ENCODE peak calls at places on chromosomes 4 and X, in six cellular contexts. Z is uterus, U is WERI-Rb-1, I is colonic mucosa, K is A673, M is PC-9. X is an unnamed sample.

GRCh38 chr4:59571805-59572430 is 1628.2 kb upstream of the ADGRL3 start:
- DNase-seq in M (no peak), I (no peak), K (no peak), U (no peak), Z (no peak), X (no peak)

GRCh38 chrX:150200820-150201287 is 162.3 kb upstream of the MAMLD1 start:
- DNase-seq in Z (peak; percentile 65), U (no peak), M (peak; percentile 98), I (no peak), K (peak; percentile 92), X (peak; percentile 95)

GRCh38 chr4:5798447-5798846 is 87.4 kb downstream of the EVC start:
- DNase-seq in M (no peak), U (no peak), I (no peak), K (no peak), Z (no peak), X (no peak)

GRCh38 chr4:100935090-100935489 is 412.2 kb downstream of the PPP3CA start:
- DNase-seq in Z (no peak), K (peak; percentile 50), U (no peak), M (no peak), I (no peak), X (no peak)

GRCh38 chrX:32599156-32599555 is 612.2 kb downstream of the DMD start:
- DNase-seq in K (no peak), I (no peak), Z (no peak), M (no peak), U (no peak), X (no peak)

GRCh38 chr4:76001760-76002159 is 5.5 kb downstream of the CXCL9 start:
- DNase-seq in K (no peak), M (no peak), I (no peak), Z (no peak), U (no peak), X (no peak)

GRCh38 chrX:153908219-153908875 is 3.9 kb downstream of the AVPR2 start:
- DNase-seq in Z (no peak), K (no peak), U (no peak), M (no peak), I (no peak), X (no peak)

GRCh38 chr4:26325191-26325590 is 4.4 kb downstream of the RBPJ start:
- DNase-seq in I (no peak), U (peak; percentile 36), Z (no peak), K (peak; percentile 59), M (no peak), X (no peak)

GRCh38 chr4:109574443-109574850 is 14.4 kb downstream of the MCUB start:
- DNase-seq in I (peak; percentile 28), K (peak; percentile 57), U (no peak), Z (no peak), M (peak; percentile 38), X (no peak)

GRCh38 chrX:119391279-119391678 is 7.9 kb upstream of the SLC25A43 start:
- DNase-seq in I (peak; percentile 61), U (peak; percentile 9), Z (no peak), K (peak; percentile 12), M (no peak), X (no peak)

GRCh38 chr4:166594326-166594946 is 639.9 kb downstream of the SPOCK3 start:
- DNase-seq in M (no peak), U (peak; percentile 70), Z (no peak), K (peak; percentile 35), I (peak; percentile 31), X (peak; percentile 10)

GRCh38 chrX:68941385-68941952 is 112.6 kb downstream of the EFNB1 start:
- DNase-seq in K (no peak), I (peak; percentile 19), Z (no peak), U (no peak), M (no peak), X (no peak)

GRCh38 chr4:39544580-39545315 is 17.5 kb upstream of the UGDH start:
- DNase-seq in I (no peak), U (no peak), K (no peak), Z (no peak), M (peak; percentile 79), X (no peak)

GRCh38 chr4:6504900-6505496 is 32.6 kb upstream of the PPP2R2C start:
- DNase-seq in Z (no peak), K (no peak), M (no peak), U (no peak), I (no peak), X (no peak)

GRCh38 chrX:154490021-154490413 is 412 bp downstream of the SLC10A3 start:
- DNase-seq in U (no peak), K (no peak), I (peak; percentile 36), Z (peak; percentile 72), M (no peak), X (no peak)

GRCh38 chr4:3481783-3482397 is 18.8 kb downstream of the DOK7 start:
- DNase-seq in U (no peak), I (peak; percentile 63), K (no peak), Z (no peak), M (no peak), X (no peak)

GRCh38 chrX:72001471-72001870 is 90.8 kb downstream of the NHSL2 start:
- DNase-seq in K (no peak), Z (no peak), M (no peak), U (no peak), I (no peak), X (no peak)

GRCh38 chr4:31375936-31376335 is 655.8 kb downstream of the PCDH7 start:
- DNase-seq in K (no peak), U (no peak), M (no peak), I (no peak), Z (no peak), X (no peak)

GRCh38 chr4:159278399-159278798 is 175.5 kb downstream of the RAPGEF2 start:
- DNase-seq in Z (no peak), I (no peak), U (no peak), M (no peak), K (no peak), X (no peak)

GRCh38 chrX:122440832-122441231 is 743.2 kb upstream of the GRIA3 start:
- DNase-seq in Z (no peak), M (no peak), K (no peak), U (no peak), I (no peak), X (no peak)

GRCh38 chrX:122439836-122440235 is 744.2 kb upstream of the GRIA3 start:
- DNase-seq in K (no peak), I (no peak), Z (no peak), M (no peak), U (no peak), X (no peak)

DNA sequence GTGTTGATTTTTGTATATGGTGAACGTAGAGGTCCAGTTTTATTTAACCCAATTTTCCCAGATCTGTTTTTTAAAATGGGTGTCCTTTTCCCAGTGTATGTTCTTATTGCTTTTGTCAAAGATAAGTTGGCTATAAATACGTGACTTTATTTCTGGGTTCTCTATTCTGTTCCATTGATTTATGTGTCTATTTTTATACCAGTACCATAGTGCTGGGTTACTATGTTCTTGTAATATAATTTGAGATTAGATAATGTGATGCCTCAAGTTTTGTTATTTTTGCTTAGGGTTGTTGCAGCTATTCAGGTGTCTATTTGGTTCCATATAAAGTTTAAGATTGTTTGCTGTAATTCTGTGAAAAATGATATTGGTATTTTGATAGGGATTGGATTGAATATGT is 749.1 kb upstream of the GRIA3 start:
- DNase-seq in M (no peak), K (no peak), U (no peak), Z (no peak), I (no peak), X (no peak)
- H3K27me3 ChIP-seq in M (no peaks in the 10 kb centered on the region), K (no peaks in the 10 kb centered on the region), U (peaks cover 6% of the 10 kb centered on the region), Z (no peaks in the 10 kb centered on the region), I (no peaks in the 10 kb centered on the region), X (no peaks in the 10 kb centered on the region)

DNA sequence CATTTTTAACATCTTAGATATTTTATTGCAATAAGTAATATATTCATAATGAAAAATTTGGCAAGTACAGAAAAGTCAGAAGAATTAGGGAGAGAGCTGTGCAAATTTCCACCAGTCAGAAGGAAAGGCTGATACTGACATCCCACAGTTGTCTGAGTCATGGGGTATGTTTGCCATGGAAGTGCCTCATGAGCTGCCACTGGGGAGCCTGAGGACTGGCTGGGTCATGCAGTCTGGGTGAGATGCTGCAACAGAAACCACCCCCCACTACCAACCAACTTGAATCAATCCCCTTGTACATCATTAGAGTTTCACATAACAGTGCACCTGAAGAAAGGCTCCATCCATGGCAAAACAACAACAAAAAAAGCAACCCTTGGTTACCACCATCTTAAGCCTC is 45.2 kb upstream of the ENPP6 start:
- DNase-seq in I (peak; percentile 4), U (no peak), K (no peak), M (no peak), Z (no peak), X (no peak)
- H3K4me3 ChIP-seq in I (no peak overlapping the region), U (no peak overlapping the region), K (no peak overlapping the region), M (no peak overlapping the region), Z (no peak overlapping the region), X (no peak overlapping the region)

DNA sequence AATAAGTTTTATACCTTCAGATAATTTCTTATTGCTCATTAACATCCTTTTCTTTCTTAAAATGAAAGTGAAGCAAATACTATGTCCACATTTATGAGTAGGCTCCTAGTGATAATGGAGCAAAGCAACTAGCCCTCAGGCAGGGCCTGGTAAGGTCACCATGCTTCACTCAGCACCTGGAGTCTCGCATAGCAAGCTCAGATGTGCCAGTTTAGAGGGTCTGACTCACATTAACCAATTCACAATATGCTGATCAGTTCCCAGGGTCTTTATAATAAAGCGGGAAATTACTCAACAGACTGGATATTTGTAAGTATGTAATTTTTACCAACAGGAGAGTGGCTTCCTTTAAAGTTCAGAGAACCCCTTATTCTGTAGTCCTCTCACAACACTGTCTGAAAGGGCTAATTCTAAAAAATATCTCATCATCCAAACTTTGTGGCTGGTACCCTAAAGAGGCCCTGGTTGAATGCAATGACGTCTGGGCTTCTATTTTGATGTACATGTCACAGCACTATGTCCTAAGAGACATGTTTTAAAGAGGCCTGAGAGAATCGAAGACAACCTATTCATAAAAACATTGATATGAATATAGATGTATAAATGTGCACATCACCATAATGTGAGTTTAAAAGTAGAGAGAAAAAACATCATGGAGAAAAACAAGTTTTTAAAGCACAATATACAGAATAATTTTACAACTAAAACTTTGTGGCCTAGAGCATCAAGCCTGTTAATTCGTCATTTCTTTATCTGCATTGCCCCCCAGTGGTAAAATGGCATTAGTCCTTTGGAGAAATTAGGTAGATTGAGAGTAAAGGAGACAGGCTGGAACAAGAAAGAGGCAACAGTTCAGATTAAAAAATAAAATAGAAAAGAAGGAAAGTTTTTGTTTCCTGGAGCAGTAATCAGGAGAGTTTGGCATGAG is 44.3 kb downstream of the IL21 start:
- DNase-seq in U (no peak), I (no peak), K (peak; percentile 69), Z (no peak), M (no peak), X (no peak)
- TF ChIP-seq CTCF in U (peak; percentile 36), I (peak; percentile 29), K (peak; percentile 63), Z (peak; percentile 23), M (peak; percentile 79), X (peak; percentile 56)

DNA sequence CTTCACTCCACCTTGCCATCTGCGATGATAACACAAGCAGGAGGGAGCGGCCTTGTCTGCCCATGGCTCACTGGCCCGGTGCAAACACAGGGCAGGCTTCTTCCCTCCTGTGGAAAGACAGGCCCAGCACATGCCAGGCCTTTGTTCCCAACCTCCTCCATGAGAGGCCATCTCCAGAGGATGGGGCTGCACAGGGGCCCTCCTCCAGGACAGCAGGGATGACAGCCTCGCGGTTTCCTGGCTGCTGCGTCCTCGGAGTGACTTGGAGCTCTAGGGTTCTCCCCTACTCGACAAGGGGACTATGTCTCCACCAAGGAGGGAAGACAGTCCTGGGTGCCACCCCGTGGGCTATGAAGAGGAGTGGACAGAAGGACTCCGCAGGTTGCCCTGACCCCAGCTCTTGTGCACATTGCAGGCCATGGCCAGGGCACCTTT is 21.8 kb downstream of the RNF212 start:
- DNase-seq in U (no peak), K (no peak), Z (no peak), I (no peak), M (no peak), X (no peak)
- H3K27me3 ChIP-seq in U (no peaks in the 10 kb centered on the region), K (no peaks in the 10 kb centered on the region), Z (no peaks in the 10 kb centered on the region), I (no peaks in the 10 kb centered on the region), M (peaks cover 11% of the 10 kb centered on the region), X (peaks cover 2% of the 10 kb centered on the region)

X was measured in kidney epithelial cell.